ENCODE peak calls at places on chromosomes 16 and 17, in five cellular contexts. G, L, U, X and V are unnamed samples.

GRCh38 chr17:9859781-9860180 is 34.1 kb downstream of the GLP2R start:
- DNase-seq in G (no peak), L (no peak), U (no peak), X (no peak), V (no peak)

GRCh38 chr16:81190667-81191066 is 47.8 kb upstream of the BCO1 start:
- DNase-seq in G (no peak), L (peak; percentile 19), U (no peak), X (peak; percentile 52), V (no peak)

GRCh38 chr17:46072998-46073397 is 73.9 kb downstream of the STH start:
- DNase-seq in G (no peak), L (peak; percentile 28), U (no peak), X (peak; percentile 75), V (no peak)

GRCh38 chr16:85554791-85555548 is 58.2 kb upstream of the GSE1 start:
- DNase-seq in G (peak; percentile 81), L (peak; percentile 77), U (peak; percentile 62), X (peak; percentile 70), V (peak; percentile 68)

GRCh38 chr16:85402910-85403692 is 210.0 kb upstream of the GSE1 start:
- DNase-seq in G (peak; percentile 52), L (peak; percentile 63), U (no peak), X (peak; percentile 48), V (no peak)

GRCh38 chr17:30093463-30094147 is 23.0 kb upstream of the NSRP1 start:
- DNase-seq in G (no peak), L (peak; percentile 61), U (peak; percentile 79), X (peak; percentile 60), V (peak; percentile 65)

GRCh38 chr16:9364721-9365693 is 273.6 kb downstream of the HAPSTR1 start:
- DNase-seq in G (no peak), L (no peak), U (no peak), X (no peak), V (no peak)

GRCh38 chr17:69300222-69300621 is 26.7 kb downstream of the ABCA5 start:
- DNase-seq in G (no peak), L (peak; percentile 3), U (no peak), X (peak; percentile 17), V (no peak)

GRCh38 chr16:7597677-7598076 is 265.0 kb downstream of the RBFOX1 start:
- DNase-seq in G (no peak), L (no peak), U (no peak), X (no peak), V (no peak)

GRCh38 chr17:60383379-60383778 is 8.6 kb downstream of the USP32 start:
- DNase-seq in G (no peak), L (no peak), U (no peak), X (no peak), V (no peak)

GRCh38 chr17:69468211-69468610 is 53.7 kb downstream of the MAP2K6 start:
- DNase-seq in G (no peak), L (no peak), U (no peak), X (no peak), V (no peak)

GRCh38 chr17:41688641-41689496 is at the start of gene EIF1:
- DNase-seq in G (peak; percentile 100), L (peak; percentile 100), U (peak; percentile 100), X (peak; percentile 99), V (peak; percentile 100)

DNA sequence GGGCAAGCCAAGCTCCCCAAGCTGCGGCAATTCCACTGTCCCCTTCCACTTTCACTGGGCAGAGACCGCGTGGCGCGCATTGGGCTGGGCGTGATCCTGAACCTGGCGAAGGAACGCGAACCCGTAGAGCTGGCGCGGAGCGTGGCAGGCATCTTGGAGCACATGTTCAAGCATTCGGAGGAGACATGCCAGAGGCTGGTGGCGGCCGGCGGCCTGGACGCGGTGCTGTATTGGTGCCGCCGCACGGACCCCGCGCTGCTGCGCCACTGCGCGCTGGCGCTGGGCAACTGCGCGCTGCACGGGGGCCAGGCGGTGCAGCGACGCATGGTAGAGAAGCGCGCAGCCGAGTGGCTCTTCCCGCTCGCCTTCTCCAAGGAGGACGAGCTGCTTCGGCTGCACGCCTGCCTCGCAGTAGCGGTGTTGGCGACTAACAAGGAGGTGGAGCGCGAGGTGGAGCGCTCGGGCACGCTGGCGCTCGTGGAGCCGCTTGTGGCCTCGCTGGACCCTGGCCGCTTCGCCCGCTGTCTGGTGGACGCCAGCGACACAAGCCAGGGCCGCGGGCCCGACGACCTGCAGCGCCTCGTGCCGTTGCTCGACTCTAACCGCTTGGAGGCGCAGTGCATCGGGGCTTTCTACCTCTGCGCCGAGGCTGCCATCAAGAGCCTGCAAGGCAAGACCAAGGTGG is 9.8 kb downstream of the SARM1 start:
- DNase-seq in G (no peak), L (no peak), U (peak; percentile 89), X (no peak), V (no peak)
- H3K4me3 ChIP-seq in G (no peak overlapping the region), L (no peak overlapping the region), U (peak overlapping the region; percentile 34), X (no peak overlapping the region), V (no peak overlapping the region)

DNA sequence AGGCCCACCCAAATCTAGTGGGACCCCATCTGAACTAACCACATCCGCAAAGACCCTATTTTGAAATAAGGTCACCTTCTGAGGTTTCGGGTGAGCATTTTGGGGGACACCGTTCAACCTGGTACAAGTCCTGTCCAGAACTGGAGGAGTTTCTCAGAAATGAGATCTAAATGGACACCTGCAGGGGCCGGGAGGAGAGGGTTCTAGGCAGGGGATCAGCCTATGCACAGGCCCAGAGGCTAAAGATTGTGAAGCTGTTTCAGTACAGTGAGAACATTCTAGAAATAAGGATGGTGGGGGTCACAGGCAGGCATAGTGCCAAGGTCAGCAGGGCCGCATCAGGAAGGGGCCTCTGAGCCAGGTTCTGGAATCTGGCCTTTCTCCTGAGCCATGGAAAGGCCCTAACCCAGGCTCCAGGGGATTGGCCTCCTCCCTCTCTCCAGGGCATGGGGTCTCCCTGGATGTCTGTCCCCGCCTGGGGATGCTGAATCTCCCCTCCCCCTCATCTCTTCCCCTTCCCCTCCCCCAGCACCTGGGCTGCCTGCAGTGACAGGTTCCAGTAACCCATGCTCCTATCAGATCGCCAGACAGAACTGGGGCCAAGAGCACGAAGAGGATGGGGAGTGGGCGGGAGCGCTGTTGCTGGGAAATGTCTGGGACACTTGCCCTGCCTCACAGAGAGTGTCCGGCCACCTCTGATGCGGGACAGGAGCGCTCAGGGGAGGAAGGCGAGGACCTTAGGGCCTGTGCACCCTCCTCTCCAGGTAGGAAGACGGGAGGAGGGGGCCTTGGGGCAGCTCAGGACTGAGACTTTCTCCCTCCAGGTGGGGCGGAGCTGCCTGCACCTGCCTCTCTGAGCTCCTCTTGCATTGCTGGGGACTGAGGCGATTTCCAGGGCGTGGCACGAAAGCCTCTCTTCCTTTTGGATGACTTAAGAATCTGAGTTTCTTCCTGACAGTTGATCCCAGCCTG is 321.4 kb upstream of the TNRC6C start:
- DNase-seq in G (no peak), L (no peak), U (no peak), X (no peak), V (no peak)
- H3K4me3 ChIP-seq in G (no peak overlapping the region), L (no peak overlapping the region), U (no peak overlapping the region), X (no peak overlapping the region), V (no peak overlapping the region)

GRCh38 chr16:4320030-4320429 is 4.2 kb downstream of the GLIS2 start:
- DNase-seq in G (no peak), L (no peak), U (no peak), X (peak; percentile 30), V (no peak)

GRCh38 chr16:4316732-4317461 is 1.0 kb downstream of the GLIS2 start:
- DNase-seq in G (no peak), L (peak; percentile 40), U (no peak), X (no peak), V (no peak)

GRCh38 chr16:4319454-4319853 is 3.6 kb downstream of the GLIS2 start:
- DNase-seq in G (no peak), L (no peak), U (no peak), X (peak; percentile 36), V (peak; percentile 75)

GRCh38 chr16:4317471-4318170 is 1.8 kb downstream of the GLIS2 start:
- DNase-seq in G (peak; percentile 72), L (peak; percentile 30), U (peak; percentile 84), X (no peak), V (no peak)

DNA sequence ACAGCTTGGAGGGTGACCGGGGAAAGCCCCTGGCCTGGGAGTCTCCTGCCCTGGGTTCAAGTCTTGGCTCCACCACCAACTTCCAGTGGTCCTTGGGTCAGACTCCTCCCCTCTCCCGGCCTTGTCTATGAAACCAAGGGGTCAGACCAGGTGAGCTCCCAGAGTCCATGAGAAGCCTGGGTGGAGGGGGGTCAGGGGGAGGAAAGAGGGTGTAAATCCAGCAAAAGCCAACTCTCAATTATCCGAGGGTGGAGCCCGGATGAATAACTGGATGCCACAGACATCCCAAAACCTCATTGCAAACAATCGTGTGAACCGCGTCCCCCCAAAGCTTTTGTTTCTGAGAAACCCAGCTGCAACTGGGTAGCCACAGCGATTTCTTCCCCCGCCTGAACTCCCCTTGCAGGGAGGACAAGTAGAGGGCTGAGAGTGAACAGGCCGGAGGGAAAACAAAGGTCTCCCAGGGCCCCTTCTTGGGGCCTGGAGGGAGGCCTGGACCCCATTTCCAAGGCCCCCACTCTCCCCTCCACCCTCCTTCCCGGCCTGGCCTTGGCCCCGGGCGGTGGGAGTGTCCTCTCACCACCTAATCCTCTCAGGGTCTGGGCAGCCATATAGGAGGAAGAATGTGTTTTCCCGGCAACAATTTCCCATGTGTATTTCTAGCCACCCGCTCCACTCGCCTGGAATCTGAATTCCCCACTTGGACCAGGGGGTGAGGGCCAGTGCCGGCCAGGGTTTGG is 2.5 kb downstream of the GLIS2 start:
- DNase-seq in G (no peak), L (no peak), U (peak; percentile 43), X (no peak), V (no peak)
- H3K4me3 ChIP-seq in G (no peak overlapping the region), L (peak overlapping the region; percentile 59), U (no peak overlapping the region), X (no peak overlapping the region), V (no peak overlapping the region)

GRCh38 chr17:1087381-1088241 is 90.7 kb downstream of the TIMM22 start:
- DNase-seq in G (no peak), L (no peak), U (peak; percentile 59), X (no peak), V (no peak)
- H3K4me3 ChIP-seq in G (no peak overlapping the region), L (no peak overlapping the region), U (no peak overlapping the region), X (no peak overlapping the region), V (no peak overlapping the region)

GRCh38 chr17:15262291-15263205 is 2.6 kb downstream of the PMP22 start:
- DNase-seq in G (peak; percentile 91), L (peak; percentile 94), U (peak; percentile 81), X (peak; percentile 94), V (no peak)

GRCh38 chr17:15263206-15263579 is 1.9 kb downstream of the PMP22 start:
- DNase-seq in G (peak; percentile 86), L (peak; percentile 91), U (peak; percentile 73), X (peak; percentile 88), V (no peak)

GRCh38 chr17:15260376-15261062 is 4.6 kb downstream of the PMP22 start:
- DNase-seq in G (peak; percentile 90), L (peak; percentile 91), U (peak; percentile 91), X (peak; percentile 92), V (peak; percentile 33)

GRCh38 chr17:15261818-15262290 is 3.3 kb downstream of the PMP22 start:
- DNase-seq in G (no peak), L (peak; percentile 37), U (peak; percentile 45), X (no peak), V (no peak)

GRCh38 chr17:15261063-15261817 is 3.9 kb downstream of the PMP22 start:
- DNase-seq in G (peak; percentile 59), L (peak; percentile 56), U (peak; percentile 85), X (peak; percentile 50), V (no peak)
- H3K4me3 ChIP-seq in G (peak overlapping the region; percentile 71), L (peak overlapping the region; percentile 87), U (peak overlapping the region; percentile 57), X (peak overlapping the region; percentile 76), V (no peak overlapping the region)

GRCh38 chr16:72561-73537 is at the start of gene RHBDF1:
- DNase-seq in G (peak; percentile 63), L (peak; percentile 55), U (peak; percentile 90), X (peak; percentile 39), V (peak; percentile 28)
- H3K4me3 ChIP-seq in G (peak within 1 kb of the TSS; percentile 53), L (peak within 1 kb of the TSS; percentile 82), U (peak within 1 kb of the TSS; percentile 60), X (peak within 1 kb of the TSS; percentile 73), V (no peak within 1 kb of the TSS)